ENCODE peak calls at places on chromosomes 16 and 17, in six cellular contexts. One of them, this sample, is unnamed.

GRCh38 chr17:79949646-79950292 is 85.9 kb downstream of the TBC1D16 start:
- DNase-seq in activated gamma-delta T cell treated with Interleukin-2 at 50 U/mL for 16 hours: no peak
- DNase-seq in progenitor cell of endocrine pancreas: no peak
- DNase-seq in stimulated activated CD4-positive, alpha-beta T cell treated with anti-CD3 and anti-CD28 coated beads, Interleukin-4, amount 100 ng/mL, for 24 hours: no peak
- DNase-seq in type B pancreatic cell: no peak
- DNase-seq in HFFc6: no peak
- DNase-seq in this sample: no peak

GRCh38 chr17:8143581-8144400 is 8.4 kb downstream of the PER1 start:
- DNase-seq in activated gamma-delta T cell treated with Interleukin-2 at 50 U/mL for 16 hours: no peak
- DNase-seq in progenitor cell of endocrine pancreas: no peak
- DNase-seq in stimulated activated CD4-positive, alpha-beta T cell treated with anti-CD3 and anti-CD28 coated beads, Interleukin-4, amount 100 ng/mL, for 24 hours: no peak
- DNase-seq in type B pancreatic cell: peak; percentile 64
- DNase-seq in HFFc6: no peak
- DNase-seq in this sample: no peak

GRCh38 chr17:9798724-9799123 is 7.3 kb upstream of the DHRS7C start:
- DNase-seq in activated gamma-delta T cell treated with Interleukin-2 at 50 U/mL for 16 hours: no peak
- DNase-seq in progenitor cell of endocrine pancreas: no peak
- DNase-seq in stimulated activated CD4-positive, alpha-beta T cell treated with anti-CD3 and anti-CD28 coated beads, Interleukin-4, amount 100 ng/mL, for 24 hours: no peak
- DNase-seq in type B pancreatic cell: no peak
- DNase-seq in HFFc6: no peak
- DNase-seq in this sample: no peak

GRCh38 chr17:20315821-20316220 is 151.5 kb downstream of the LGALS9B start:
- DNase-seq in activated gamma-delta T cell treated with Interleukin-2 at 50 U/mL for 16 hours: no peak
- DNase-seq in progenitor cell of endocrine pancreas: no peak
- DNase-seq in stimulated activated CD4-positive, alpha-beta T cell treated with anti-CD3 and anti-CD28 coated beads, Interleukin-4, amount 100 ng/mL, for 24 hours: no peak
- DNase-seq in type B pancreatic cell: no peak
- DNase-seq in HFFc6: no peak
- DNase-seq in this sample: no peak

GRCh38 chr16:85284138-85284897 is 172.0 kb upstream of the CIBAR2 start:
- DNase-seq in activated gamma-delta T cell treated with Interleukin-2 at 50 U/mL for 16 hours: no peak
- DNase-seq in progenitor cell of endocrine pancreas: no peak
- DNase-seq in stimulated activated CD4-positive, alpha-beta T cell treated with anti-CD3 and anti-CD28 coated beads, Interleukin-4, amount 100 ng/mL, for 24 hours: no peak
- DNase-seq in type B pancreatic cell: no peak
- DNase-seq in HFFc6: no peak
- DNase-seq in this sample: peak; percentile 77

GRCh38 chr17:9223531-9223930 is 202.2 kb downstream of the NTN1 start:
- DNase-seq in activated gamma-delta T cell treated with Interleukin-2 at 50 U/mL for 16 hours: no peak
- DNase-seq in progenitor cell of endocrine pancreas: no peak
- DNase-seq in stimulated activated CD4-positive, alpha-beta T cell treated with anti-CD3 and anti-CD28 coated beads, Interleukin-4, amount 100 ng/mL, for 24 hours: no peak
- DNase-seq in type B pancreatic cell: no peak
- DNase-seq in HFFc6: no peak
- DNase-seq in this sample: no peak

GRCh38 chr17:2085648-2085949 is 30.7 kb downstream of the HIC1 start:
- DNase-seq in activated gamma-delta T cell treated with Interleukin-2 at 50 U/mL for 16 hours: no peak
- DNase-seq in progenitor cell of endocrine pancreas: no peak
- DNase-seq in stimulated activated CD4-positive, alpha-beta T cell treated with anti-CD3 and anti-CD28 coated beads, Interleukin-4, amount 100 ng/mL, for 24 hours: no peak
- DNase-seq in type B pancreatic cell: no peak
- DNase-seq in HFFc6: no peak
- DNase-seq in this sample: no peak

GRCh38 chr17:32504166-32504990 is 17.6 kb downstream of the CDK5R1 start:
- DNase-seq in activated gamma-delta T cell treated with Interleukin-2 at 50 U/mL for 16 hours: no peak
- DNase-seq in progenitor cell of endocrine pancreas: no peak
- DNase-seq in stimulated activated CD4-positive, alpha-beta T cell treated with anti-CD3 and anti-CD28 coated beads, Interleukin-4, amount 100 ng/mL, for 24 hours: no peak
- DNase-seq in type B pancreatic cell: no peak
- DNase-seq in HFFc6: peak; percentile 44
- DNase-seq in this sample: no peak

GRCh38 chr16:48383204-48383876 is 1.9 kb downstream of the SIAH1 start:
- DNase-seq in activated gamma-delta T cell treated with Interleukin-2 at 50 U/mL for 16 hours: no peak
- DNase-seq in progenitor cell of endocrine pancreas: no peak
- DNase-seq in stimulated activated CD4-positive, alpha-beta T cell treated with anti-CD3 and anti-CD28 coated beads, Interleukin-4, amount 100 ng/mL, for 24 hours: no peak
- DNase-seq in type B pancreatic cell: no peak
- DNase-seq in HFFc6: no peak
- DNase-seq in this sample: no peak

GRCh38 chr16:56594292-56594619 is 4.9 kb downstream of the MT3 start:
- DNase-seq in activated gamma-delta T cell treated with Interleukin-2 at 50 U/mL for 16 hours: no peak
- DNase-seq in progenitor cell of endocrine pancreas: no peak
- DNase-seq in stimulated activated CD4-positive, alpha-beta T cell treated with anti-CD3 and anti-CD28 coated beads, Interleukin-4, amount 100 ng/mL, for 24 hours: no peak
- DNase-seq in type B pancreatic cell: no peak
- DNase-seq in HFFc6: no peak
- DNase-seq in this sample: no peak

GRCh38 chr16:17718495-17718894 is 247.7 kb upstream of the XYLT1 start:
- DNase-seq in activated gamma-delta T cell treated with Interleukin-2 at 50 U/mL for 16 hours: no peak
- DNase-seq in progenitor cell of endocrine pancreas: no peak
- DNase-seq in stimulated activated CD4-positive, alpha-beta T cell treated with anti-CD3 and anti-CD28 coated beads, Interleukin-4, amount 100 ng/mL, for 24 hours: no peak
- DNase-seq in type B pancreatic cell: no peak
- DNase-seq in HFFc6: no peak
- DNase-seq in this sample: no peak

GRCh38 chr17:79294459-79295071 is 219.9 kb downstream of the ENGASE start:
- DNase-seq in activated gamma-delta T cell treated with Interleukin-2 at 50 U/mL for 16 hours: peak; percentile 32
- DNase-seq in progenitor cell of endocrine pancreas: peak; percentile 92
- DNase-seq in stimulated activated CD4-positive, alpha-beta T cell treated with anti-CD3 and anti-CD28 coated beads, Interleukin-4, amount 100 ng/mL, for 24 hours: peak; percentile 22
- DNase-seq in type B pancreatic cell: peak; percentile 88
- DNase-seq in HFFc6: no peak
- DNase-seq in this sample: no peak

GRCh38 chr17:47875586-47875985 is 20.4 kb upstream of the SP2 start:
- DNase-seq in activated gamma-delta T cell treated with Interleukin-2 at 50 U/mL for 16 hours: no peak
- DNase-seq in progenitor cell of endocrine pancreas: no peak
- DNase-seq in stimulated activated CD4-positive, alpha-beta T cell treated with anti-CD3 and anti-CD28 coated beads, Interleukin-4, amount 100 ng/mL, for 24 hours: no peak
- DNase-seq in type B pancreatic cell: no peak
- DNase-seq in HFFc6: no peak
- DNase-seq in this sample: no peak

GRCh38 chr16:27374794-27375499 is 27.0 kb upstream of the IL21R start:
- DNase-seq in activated gamma-delta T cell treated with Interleukin-2 at 50 U/mL for 16 hours: peak; percentile 30
- DNase-seq in progenitor cell of endocrine pancreas: peak; percentile 34
- DNase-seq in stimulated activated CD4-positive, alpha-beta T cell treated with anti-CD3 and anti-CD28 coated beads, Interleukin-4, amount 100 ng/mL, for 24 hours: peak; percentile 61
- DNase-seq in type B pancreatic cell: no peak
- DNase-seq in HFFc6: peak; percentile 76
- DNase-seq in this sample: peak; percentile 32

GRCh38 chr16:1057252-1057932 is 15.2 kb upstream of the SSTR5 start:
- DNase-seq in activated gamma-delta T cell treated with Interleukin-2 at 50 U/mL for 16 hours: peak; percentile 59
- DNase-seq in progenitor cell of endocrine pancreas: peak; percentile 72
- DNase-seq in stimulated activated CD4-positive, alpha-beta T cell treated with anti-CD3 and anti-CD28 coated beads, Interleukin-4, amount 100 ng/mL, for 24 hours: peak; percentile 71
- DNase-seq in type B pancreatic cell: no peak
- DNase-seq in HFFc6: no peak
- DNase-seq in this sample: no peak

GRCh38 chr17:14429084-14429483 is 128.2 kb downstream of the HS3ST3B1 start:
- DNase-seq in activated gamma-delta T cell treated with Interleukin-2 at 50 U/mL for 16 hours: no peak
- DNase-seq in progenitor cell of endocrine pancreas: no peak
- DNase-seq in stimulated activated CD4-positive, alpha-beta T cell treated with anti-CD3 and anti-CD28 coated beads, Interleukin-4, amount 100 ng/mL, for 24 hours: no peak
- DNase-seq in type B pancreatic cell: no peak
- DNase-seq in HFFc6: no peak
- DNase-seq in this sample: no peak

GRCh38 chr16:81158964-81159363 is 62.8 kb upstream of the GCSH start:
- DNase-seq in activated gamma-delta T cell treated with Interleukin-2 at 50 U/mL for 16 hours: no peak
- DNase-seq in progenitor cell of endocrine pancreas: no peak
- DNase-seq in stimulated activated CD4-positive, alpha-beta T cell treated with anti-CD3 and anti-CD28 coated beads, Interleukin-4, amount 100 ng/mL, for 24 hours: no peak
- DNase-seq in type B pancreatic cell: no peak
- DNase-seq in HFFc6: no peak
- DNase-seq in this sample: no peak

GRCh38 chr17:38877130-38877851 is 7.4 kb downstream of the LASP1 start:
- DNase-seq in activated gamma-delta T cell treated with Interleukin-2 at 50 U/mL for 16 hours: no peak
- DNase-seq in progenitor cell of endocrine pancreas: no peak
- DNase-seq in stimulated activated CD4-positive, alpha-beta T cell treated with anti-CD3 and anti-CD28 coated beads, Interleukin-4, amount 100 ng/mL, for 24 hours: no peak
- DNase-seq in type B pancreatic cell: no peak
- DNase-seq in HFFc6: no peak
- DNase-seq in this sample: no peak

GRCh38 chr17:10292057-10292931 is 80.5 kb downstream of the MYH13 start:
- DNase-seq in activated gamma-delta T cell treated with Interleukin-2 at 50 U/mL for 16 hours: peak; percentile 14
- DNase-seq in progenitor cell of endocrine pancreas: no peak
- DNase-seq in stimulated activated CD4-positive, alpha-beta T cell treated with anti-CD3 and anti-CD28 coated beads, Interleukin-4, amount 100 ng/mL, for 24 hours: no peak
- DNase-seq in type B pancreatic cell: no peak
- DNase-seq in HFFc6: peak; percentile 41
- DNase-seq in this sample: no peak

GRCh38 chr17:6755281-6755680 is 565 bp upstream of the XAF1 start:
- DNase-seq in activated gamma-delta T cell treated with Interleukin-2 at 50 U/mL for 16 hours: no peak
- DNase-seq in progenitor cell of endocrine pancreas: no peak
- DNase-seq in stimulated activated CD4-positive, alpha-beta T cell treated with anti-CD3 and anti-CD28 coated beads, Interleukin-4, amount 100 ng/mL, for 24 hours: no peak
- DNase-seq in type B pancreatic cell: no peak
- DNase-seq in HFFc6: no peak
- DNase-seq in this sample: no peak

GRCh38 chr17:19440421-19440820 is 29.4 kb downstream of the RNF112 start:
- DNase-seq in activated gamma-delta T cell treated with Interleukin-2 at 50 U/mL for 16 hours: no peak
- DNase-seq in progenitor cell of endocrine pancreas: no peak
- DNase-seq in stimulated activated CD4-positive, alpha-beta T cell treated with anti-CD3 and anti-CD28 coated beads, Interleukin-4, amount 100 ng/mL, for 24 hours: no peak
- DNase-seq in type B pancreatic cell: no peak
- DNase-seq in HFFc6: no peak
- DNase-seq in this sample: no peak

GRCh38 chr17:63370696-63371095 is 75.4 kb downstream of the CYB561 start:
- DNase-seq in activated gamma-delta T cell treated with Interleukin-2 at 50 U/mL for 16 hours: no peak
- DNase-seq in progenitor cell of endocrine pancreas: no peak
- DNase-seq in stimulated activated CD4-positive, alpha-beta T cell treated with anti-CD3 and anti-CD28 coated beads, Interleukin-4, amount 100 ng/mL, for 24 hours: no peak
- DNase-seq in type B pancreatic cell: no peak
- DNase-seq in HFFc6: no peak
- DNase-seq in this sample: no peak